ENCODE peak calls at places on chromosomes 3 and 15, in eight cellular contexts. One of them, this sample, is unnamed.

GRCh38 chr15:74482661-74483060 is 21.7 kb upstream of the UBL7 start:
- DNase-seq in GM13977: no peak
- DNase-seq in HepG2: peak
- DNase-seq in tibial nerve: no peak
- DNase-seq in brain microvascular endothelial cell: peak
- DNase-seq in upper lobe of left lung: no peak
- DNase-seq in stomach: no peak
- DNase-seq in cardiac fibroblast: no peak
- DNase-seq in this sample: no peak

GRCh38 chr3:141933421-141934300 is 57.2 kb downstream of the ATP1B3 start:
- DNase-seq in GM13977: no peak
- DNase-seq in HepG2: no peak
- DNase-seq in tibial nerve: no peak
- DNase-seq in brain microvascular endothelial cell: no peak
- DNase-seq in upper lobe of left lung: no peak
- DNase-seq in stomach: no peak
- DNase-seq in cardiac fibroblast: no peak
- DNase-seq in this sample: no peak

GRCh38 chr3:164779816-164780215 is 298.5 kb downstream of the SI start:
- DNase-seq in GM13977: no peak
- DNase-seq in HepG2: no peak
- DNase-seq in tibial nerve: no peak
- DNase-seq in brain microvascular endothelial cell: no peak
- DNase-seq in upper lobe of left lung: no peak
- DNase-seq in stomach: no peak
- DNase-seq in cardiac fibroblast: no peak
- DNase-seq in this sample: no peak

GRCh38 chr3:14605070-14605469 is 46.5 kb upstream of the CCDC174 start:
- DNase-seq in GM13977: no peak
- DNase-seq in HepG2: no peak
- DNase-seq in tibial nerve: no peak
- DNase-seq in brain microvascular endothelial cell: no peak
- DNase-seq in upper lobe of left lung: no peak
- DNase-seq in stomach: peak
- DNase-seq in cardiac fibroblast: no peak
- DNase-seq in this sample: no peak

GRCh38 chr3:194129581-194130133 is 6.3 kb upstream of the HES1 start:
- DNase-seq in GM13977: no peak
- DNase-seq in HepG2: peak
- DNase-seq in tibial nerve: no peak
- DNase-seq in brain microvascular endothelial cell: peak
- DNase-seq in upper lobe of left lung: no peak
- DNase-seq in stomach: no peak
- DNase-seq in cardiac fibroblast: peak
- DNase-seq in this sample: no peak

GRCh38 chr3:12902181-12902999 is 61.0 kb upstream of the RPL32 start:
- DNase-seq in GM13977: no peak
- DNase-seq in HepG2: no peak
- DNase-seq in tibial nerve: no peak
- DNase-seq in brain microvascular endothelial cell: no peak
- DNase-seq in upper lobe of left lung: no peak
- DNase-seq in stomach: no peak
- DNase-seq in cardiac fibroblast: no peak
- DNase-seq in this sample: no peak

GRCh38 chr15:77118787-77119410 is 48.0 kb upstream of the TSPAN3 start:
- DNase-seq in GM13977: peak
- DNase-seq in HepG2: peak
- DNase-seq in tibial nerve: peak
- DNase-seq in brain microvascular endothelial cell: peak
- DNase-seq in upper lobe of left lung: no peak
- DNase-seq in stomach: peak
- DNase-seq in cardiac fibroblast: peak
- DNase-seq in this sample: peak

GRCh38 chr3:168467085-168467714 is 371.5 kb upstream of the GOLIM4 start:
- DNase-seq in GM13977: peak
- DNase-seq in HepG2: no peak
- DNase-seq in tibial nerve: peak
- DNase-seq in brain microvascular endothelial cell: peak
- DNase-seq in upper lobe of left lung: no peak
- DNase-seq in stomach: no peak
- DNase-seq in cardiac fibroblast: peak
- DNase-seq in this sample: no peak

GRCh38 chr15:48185527-48185926 is 5.9 kb upstream of the CTXN2 start:
- DNase-seq in GM13977: no peak
- DNase-seq in HepG2: no peak
- DNase-seq in tibial nerve: no peak
- DNase-seq in brain microvascular endothelial cell: no peak
- DNase-seq in upper lobe of left lung: no peak
- DNase-seq in stomach: no peak
- DNase-seq in cardiac fibroblast: no peak
- DNase-seq in this sample: no peak

GRCh38 chr15:98286200-98286599 is 325.7 kb downstream of the ARRDC4 start:
- DNase-seq in GM13977: no peak
- DNase-seq in HepG2: no peak
- DNase-seq in tibial nerve: no peak
- DNase-seq in brain microvascular endothelial cell: no peak
- DNase-seq in upper lobe of left lung: no peak
- DNase-seq in stomach: no peak
- DNase-seq in cardiac fibroblast: no peak
- DNase-seq in this sample: no peak

GRCh38 chr3:178711753-178712152 is 175.5 kb downstream of the KCNMB2 start:
- DNase-seq in GM13977: no peak
- DNase-seq in HepG2: no peak
- DNase-seq in tibial nerve: no peak
- DNase-seq in brain microvascular endothelial cell: no peak
- DNase-seq in upper lobe of left lung: no peak
- DNase-seq in stomach: no peak
- DNase-seq in cardiac fibroblast: no peak
- DNase-seq in this sample: no peak

GRCh38 chr3:79140718-79141117 is 627.1 kb downstream of the ROBO1 start:
- DNase-seq in GM13977: no peak
- DNase-seq in HepG2: no peak
- DNase-seq in tibial nerve: no peak
- DNase-seq in brain microvascular endothelial cell: peak
- DNase-seq in upper lobe of left lung: no peak
- DNase-seq in stomach: no peak
- DNase-seq in cardiac fibroblast: peak
- DNase-seq in this sample: no peak

DNA sequence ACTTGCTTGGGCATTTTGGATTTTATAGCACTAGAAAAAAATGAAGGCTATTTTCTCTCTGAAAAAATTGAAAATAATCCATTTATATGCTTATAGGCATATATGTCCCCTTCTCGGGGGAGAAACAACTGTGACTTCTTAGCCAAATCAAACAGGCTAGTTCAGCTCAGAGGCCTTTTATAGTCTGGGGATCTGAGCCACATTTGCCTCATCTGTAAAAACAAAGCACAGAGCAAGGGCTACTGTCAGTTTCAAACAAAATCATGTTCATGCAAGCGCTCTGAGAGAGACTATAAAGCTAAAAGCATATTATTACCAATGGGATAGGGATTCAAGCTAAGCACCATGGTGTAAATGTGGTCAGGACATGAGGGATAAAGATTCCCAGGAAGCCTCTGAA is 51.1 kb upstream of the IL12A start:
- DNase-seq in GM13977: no peak
- DNase-seq in HepG2: no peak
- DNase-seq in tibial nerve: no peak
- DNase-seq in brain microvascular endothelial cell: no peak
- DNase-seq in upper lobe of left lung: no peak
- DNase-seq in stomach: no peak
- DNase-seq in cardiac fibroblast: no peak
- DNase-seq in this sample: no peak
- TF ChIP-seq CTCF in GM13977: no peak
- TF ChIP-seq CTCF in HepG2: no peak
- TF ChIP-seq CTCF in tibial nerve: no peak
- TF ChIP-seq CTCF in brain microvascular endothelial cell: no peak
- TF ChIP-seq CTCF in upper lobe of left lung: no peak
- TF ChIP-seq CTCF in stomach: no peak
- TF ChIP-seq CTCF in cardiac fibroblast: no peak
- TF ChIP-seq CTCF in this sample: no peak

GRCh38 chr3:74410276-74410941 is 204.1 kb downstream of the CNTN3 start:
- DNase-seq in GM13977: no peak
- DNase-seq in HepG2: no peak
- DNase-seq in tibial nerve: no peak
- DNase-seq in brain microvascular endothelial cell: no peak
- DNase-seq in upper lobe of left lung: no peak
- DNase-seq in stomach: no peak
- DNase-seq in cardiac fibroblast: no peak
- DNase-seq in this sample: no peak

GRCh38 chr3:74420538-74421128 is 193.8 kb downstream of the CNTN3 start:
- DNase-seq in GM13977: no peak
- DNase-seq in HepG2: no peak
- DNase-seq in tibial nerve: no peak
- DNase-seq in brain microvascular endothelial cell: no peak
- DNase-seq in upper lobe of left lung: no peak
- DNase-seq in stomach: no peak
- DNase-seq in cardiac fibroblast: no peak
- DNase-seq in this sample: no peak

GRCh38 chr3:74413547-74414241 is 200.8 kb downstream of the CNTN3 start:
- DNase-seq in GM13977: no peak
- DNase-seq in HepG2: no peak
- DNase-seq in tibial nerve: no peak
- DNase-seq in brain microvascular endothelial cell: no peak
- DNase-seq in upper lobe of left lung: no peak
- DNase-seq in stomach: no peak
- DNase-seq in cardiac fibroblast: no peak
- DNase-seq in this sample: no peak

DNA sequence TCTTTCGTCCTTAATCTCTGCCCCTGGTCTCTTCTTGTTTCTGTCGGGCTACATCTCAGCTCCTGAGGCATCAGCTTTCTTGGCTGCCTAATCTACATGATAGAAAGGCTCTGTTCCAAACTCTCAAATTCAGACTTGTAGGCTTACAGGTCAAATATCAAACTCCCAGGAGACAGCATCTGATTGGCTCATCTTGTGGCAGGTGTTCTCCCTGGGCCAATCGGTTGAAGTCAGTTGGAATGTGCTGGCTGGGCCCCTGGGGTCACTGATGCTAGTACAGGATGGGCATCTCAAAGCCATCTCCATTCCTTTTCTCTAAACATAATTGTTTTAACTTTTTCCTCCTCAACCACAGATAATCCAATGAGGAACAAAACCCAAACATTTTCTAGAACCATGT is 198.7 kb downstream of the CNTN3 start:
- DNase-seq in GM13977: no peak
- DNase-seq in HepG2: no peak
- DNase-seq in tibial nerve: no peak
- DNase-seq in brain microvascular endothelial cell: no peak
- DNase-seq in upper lobe of left lung: no peak
- DNase-seq in stomach: no peak
- DNase-seq in cardiac fibroblast: no peak
- DNase-seq in this sample: no peak
- TF ChIP-seq CTCF in GM13977: no peak
- TF ChIP-seq CTCF in HepG2: no peak
- TF ChIP-seq CTCF in tibial nerve: no peak
- TF ChIP-seq CTCF in brain microvascular endothelial cell: no peak
- TF ChIP-seq CTCF in upper lobe of left lung: no peak
- TF ChIP-seq CTCF in stomach: no peak
- TF ChIP-seq CTCF in cardiac fibroblast: no peak
- TF ChIP-seq CTCF in this sample: no peak

GRCh38 chr3:62496509-62496908 is 123.2 kb upstream of the FEZF2 start:
- DNase-seq in GM13977: no peak
- DNase-seq in HepG2: no peak
- DNase-seq in tibial nerve: no peak
- DNase-seq in brain microvascular endothelial cell: no peak
- DNase-seq in upper lobe of left lung: no peak
- DNase-seq in stomach: no peak
- DNase-seq in cardiac fibroblast: no peak
- DNase-seq in this sample: no peak

GRCh38 chr3:62497156-62497555 is 123.8 kb upstream of the FEZF2 start:
- DNase-seq in GM13977: no peak
- DNase-seq in HepG2: no peak
- DNase-seq in tibial nerve: no peak
- DNase-seq in brain microvascular endothelial cell: no peak
- DNase-seq in upper lobe of left lung: no peak
- DNase-seq in stomach: no peak
- DNase-seq in cardiac fibroblast: no peak
- DNase-seq in this sample: no peak

DNA sequence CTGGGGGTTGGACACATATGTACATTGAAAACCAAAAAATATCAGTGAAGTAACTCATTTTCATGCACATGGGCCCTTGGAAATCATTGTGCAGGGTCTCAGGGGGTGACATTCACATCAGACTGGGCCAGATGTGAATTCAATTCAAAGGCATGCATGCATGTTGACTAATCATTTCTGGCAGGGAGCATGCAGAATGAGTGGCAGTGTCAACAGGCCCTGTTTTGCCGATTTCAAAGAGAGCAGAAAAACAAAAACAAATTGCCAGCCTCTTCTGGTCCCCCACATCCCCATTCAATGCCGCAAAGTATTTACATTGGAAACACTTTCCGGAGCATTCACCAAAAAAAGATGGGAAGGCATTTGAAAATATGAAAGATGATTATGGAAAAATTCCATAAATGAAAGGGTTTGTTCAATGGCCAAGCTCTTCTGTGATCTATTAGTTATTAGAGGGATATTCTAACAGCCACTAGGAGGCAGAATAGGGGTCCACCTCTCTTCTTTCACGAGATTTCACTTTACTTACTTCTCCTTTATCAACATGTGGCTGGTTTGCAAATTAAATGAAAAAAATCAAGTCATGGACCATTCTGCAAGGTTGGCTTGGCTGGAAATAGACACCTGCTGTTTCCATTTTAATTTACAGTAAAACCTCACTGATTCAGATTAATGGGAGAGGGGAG is 119.9 kb upstream of the FEZF2 start:
- DNase-seq in GM13977: no peak
- DNase-seq in HepG2: no peak
- DNase-seq in tibial nerve: no peak
- DNase-seq in brain microvascular endothelial cell: no peak
- DNase-seq in upper lobe of left lung: no peak
- DNase-seq in stomach: no peak
- DNase-seq in cardiac fibroblast: no peak
- DNase-seq in this sample: no peak
- TF ChIP-seq CTCF in GM13977: no peak
- TF ChIP-seq CTCF in HepG2: no peak
- TF ChIP-seq CTCF in tibial nerve: no peak
- TF ChIP-seq CTCF in brain microvascular endothelial cell: peak
- TF ChIP-seq CTCF in upper lobe of left lung: no peak
- TF ChIP-seq CTCF in stomach: no peak
- TF ChIP-seq CTCF in cardiac fibroblast: peak
- TF ChIP-seq CTCF in this sample: peak

GRCh38 chr15:49610166-49610918 is 10.3 kb downstream of the FAM227B start:
- DNase-seq in GM13977: no peak
- DNase-seq in HepG2: no peak
- DNase-seq in tibial nerve: no peak
- DNase-seq in brain microvascular endothelial cell: no peak
- DNase-seq in upper lobe of left lung: no peak
- DNase-seq in stomach: no peak
- DNase-seq in cardiac fibroblast: peak
- DNase-seq in this sample: no peak

GRCh38 chr15:49605588-49605987 is 15.0 kb downstream of the FAM227B start:
- DNase-seq in GM13977: no peak
- DNase-seq in HepG2: no peak
- DNase-seq in tibial nerve: no peak
- DNase-seq in brain microvascular endothelial cell: no peak
- DNase-seq in upper lobe of left lung: no peak
- DNase-seq in stomach: no peak
- DNase-seq in cardiac fibroblast: no peak
- DNase-seq in this sample: no peak

GRCh38 chr15:49604625-49605409 is 15.8 kb downstream of the FAM227B start:
- DNase-seq in GM13977: no peak
- DNase-seq in HepG2: no peak
- DNase-seq in tibial nerve: no peak
- DNase-seq in brain microvascular endothelial cell: no peak
- DNase-seq in upper lobe of left lung: no peak
- DNase-seq in stomach: no peak
- DNase-seq in cardiac fibroblast: no peak
- DNase-seq in this sample: no peak

GRCh38 chr15:49606594-49606993 is 14.0 kb downstream of the FAM227B start:
- DNase-seq in GM13977: no peak
- DNase-seq in HepG2: no peak
- DNase-seq in tibial nerve: no peak
- DNase-seq in brain microvascular endothelial cell: no peak
- DNase-seq in upper lobe of left lung: no peak
- DNase-seq in stomach: no peak
- DNase-seq in cardiac fibroblast: no peak
- DNase-seq in this sample: no peak
- TF ChIP-seq CTCF in GM13977: no peak
- TF ChIP-seq CTCF in HepG2: no peak
- TF ChIP-seq CTCF in tibial nerve: no peak
- TF ChIP-seq CTCF in brain microvascular endothelial cell: peak
- TF ChIP-seq CTCF in upper lobe of left lung: no peak
- TF ChIP-seq CTCF in stomach: no peak
- TF ChIP-seq CTCF in cardiac fibroblast: peak
- TF ChIP-seq CTCF in this sample: peak

This sample was measured in HFFc6.